ENCODE peak calls at places on chromosomes 12 and 14, in four cellular contexts. F is EH, T is naive B cell, V is neural progenitor cell. G is an unnamed sample.

GRCh38 chr12:64506955-64507354 is 55.0 kb downstream of the TBK1 start:
- DNase-seq in T (no peak), F (no peak), V (no peak), G (no peak)

GRCh38 chr14:104335176-104335575 is 196.8 kb downstream of the KIF26A start:
- DNase-seq in T (no peak), V (no peak), F (no peak), G (no peak)

GRCh38 chr12:125003021-125003420 is 9.6 kb downstream of the BRI3BP start:
- DNase-seq in F (no peak), T (no peak), V (no peak), G (no peak)

GRCh38 chr12:52212701-52213540 is 20.1 kb upstream of the KRT7 start:
- DNase-seq in T (no peak), V (no peak), F (no peak), G (no peak)

GRCh38 chr12:124833693-124834122 is 30.0 kb downstream of the SCARB1 start:
- DNase-seq in T (no peak), F (peak), V (peak), G (no peak)

GRCh38 chr12:120980800-120981368 is 2.5 kb downstream of the HNF1A start:
- DNase-seq in V (no peak), F (no peak), T (no peak), G (no peak)

GRCh38 chr14:101440511-101440910 is 120.8 kb upstream of the DIO3 start:
- DNase-seq in V (no peak), T (no peak), F (no peak), G (no peak)

GRCh38 chr12:116697305-116698130 is 40.4 kb downstream of the SPRING1 start:
- DNase-seq in V (peak), T (no peak), F (peak), G (peak)

GRCh38 chr14:99699071-99699760 is 15.1 kb downstream of the CYP46A1 start:
- DNase-seq in T (no peak), F (no peak), V (no peak), G (no peak)

GRCh38 chr12:13450231-13451080 is 253.9 kb downstream of the EMP1 start:
- DNase-seq in T (no peak), F (no peak), V (no peak), G (no peak)